ENCODE peak calls at places on chromosomes 13 and 19, in six cellular contexts. One of them, this sample, is unnamed. For H3K4me1, the result is how much of the 10 kb centered on the place peaks cover.

GRCh38 chr19:30543243-30543945 is 171.2 kb downstream of the ZNF536 start:
- DNase-seq in fibroblast of lung: no peak
- DNase-seq in tibial artery: peak
- DNase-seq in ovary: no peak
- DNase-seq in stomach: no peak
- DNase-seq in mammary epithelial cell: no peak
- DNase-seq in this sample: no peak

GRCh38 chr13:99057310-99057975 is 79.6 kb upstream of the DOCK9 start:
- DNase-seq in tibial artery: no peak
- DNase-seq in mammary epithelial cell: peak
- DNase-seq in ovary: no peak
- DNase-seq in stomach: no peak
- DNase-seq in fibroblast of lung: no peak
- DNase-seq in this sample: no peak

GRCh38 chr13:48838193-48839000 is 137.3 kb upstream of the FNDC3A start:
- DNase-seq in stomach: no peak
- DNase-seq in ovary: no peak
- DNase-seq in tibial artery: no peak
- DNase-seq in mammary epithelial cell: no peak
- DNase-seq in fibroblast of lung: no peak
- DNase-seq in this sample: no peak

GRCh38 chr13:57632276-57633140 is 964 bp downstream of the PCDH17 start:
- DNase-seq in tibial artery: peak
- DNase-seq in stomach: no peak
- DNase-seq in fibroblast of lung: peak
- DNase-seq in mammary epithelial cell: no peak
- DNase-seq in ovary: no peak
- DNase-seq in this sample: peak

GRCh38 chr19:55638864-55639359 is 1.9 kb upstream of the ZNF580 start:
- DNase-seq in stomach: no peak
- DNase-seq in tibial artery: no peak
- DNase-seq in fibroblast of lung: peak
- DNase-seq in mammary epithelial cell: no peak
- DNase-seq in ovary: no peak
- DNase-seq in this sample: peak

GRCh38 chr13:72097568-72097967 is 230.6 kb upstream of the DACH1 start:
- DNase-seq in mammary epithelial cell: peak
- DNase-seq in tibial artery: no peak
- DNase-seq in stomach: no peak
- DNase-seq in fibroblast of lung: no peak
- DNase-seq in ovary: no peak
- DNase-seq in this sample: no peak

GRCh38 chr19:2231621-2232221 is 4.4 kb downstream of the PLEKHJ1 start:
- DNase-seq in mammary epithelial cell: no peak
- DNase-seq in tibial artery: no peak
- DNase-seq in fibroblast of lung: no peak
- DNase-seq in ovary: no peak
- DNase-seq in stomach: no peak
- DNase-seq in this sample: no peak

GRCh38 chr13:104553156-104553555 is 1486.9 kb upstream of the SLC10A2 start:
- DNase-seq in tibial artery: no peak
- DNase-seq in mammary epithelial cell: no peak
- DNase-seq in fibroblast of lung: peak
- DNase-seq in stomach: no peak
- DNase-seq in ovary: no peak
- DNase-seq in this sample: no peak

GRCh38 chr19:19034204-19034624 is 811 bp downstream of the ARMC6 start:
- DNase-seq in fibroblast of lung: peak
- DNase-seq in ovary: no peak
- DNase-seq in mammary epithelial cell: peak
- DNase-seq in tibial artery: no peak
- DNase-seq in stomach: peak
- DNase-seq in this sample: no peak

GRCh38 chr13:44989941-44990340 is 603 bp downstream of the GPALPP1 start:
- DNase-seq in mammary epithelial cell: peak
- DNase-seq in tibial artery: no peak
- DNase-seq in stomach: no peak
- DNase-seq in ovary: no peak
- DNase-seq in fibroblast of lung: no peak
- DNase-seq in this sample: no peak

GRCh38 chr19:609001-609340 is 19.3 kb downstream of the HCN2 start:
- DNase-seq in stomach: peak
- DNase-seq in ovary: no peak
- DNase-seq in fibroblast of lung: no peak
- DNase-seq in mammary epithelial cell: no peak
- DNase-seq in tibial artery: no peak
- DNase-seq in this sample: peak

GRCh38 chr19:608155-609000 is 18.7 kb downstream of the HCN2 start:
- DNase-seq in tibial artery: no peak
- DNase-seq in fibroblast of lung: no peak
- DNase-seq in stomach: no peak
- DNase-seq in ovary: no peak
- DNase-seq in mammary epithelial cell: no peak
- DNase-seq in this sample: no peak

GRCh38 chr19:610801-611505 is 21.3 kb downstream of the HCN2 start:
- DNase-seq in stomach: peak
- DNase-seq in fibroblast of lung: peak
- DNase-seq in ovary: no peak
- DNase-seq in mammary epithelial cell: no peak
- DNase-seq in tibial artery: no peak
- DNase-seq in this sample: peak

GRCh38 chr19:611506-611869 is 21.8 kb downstream of the HCN2 start:
- DNase-seq in fibroblast of lung: peak
- DNase-seq in stomach: no peak
- DNase-seq in mammary epithelial cell: peak
- DNase-seq in ovary: no peak
- DNase-seq in tibial artery: no peak
- DNase-seq in this sample: no peak

DNA sequence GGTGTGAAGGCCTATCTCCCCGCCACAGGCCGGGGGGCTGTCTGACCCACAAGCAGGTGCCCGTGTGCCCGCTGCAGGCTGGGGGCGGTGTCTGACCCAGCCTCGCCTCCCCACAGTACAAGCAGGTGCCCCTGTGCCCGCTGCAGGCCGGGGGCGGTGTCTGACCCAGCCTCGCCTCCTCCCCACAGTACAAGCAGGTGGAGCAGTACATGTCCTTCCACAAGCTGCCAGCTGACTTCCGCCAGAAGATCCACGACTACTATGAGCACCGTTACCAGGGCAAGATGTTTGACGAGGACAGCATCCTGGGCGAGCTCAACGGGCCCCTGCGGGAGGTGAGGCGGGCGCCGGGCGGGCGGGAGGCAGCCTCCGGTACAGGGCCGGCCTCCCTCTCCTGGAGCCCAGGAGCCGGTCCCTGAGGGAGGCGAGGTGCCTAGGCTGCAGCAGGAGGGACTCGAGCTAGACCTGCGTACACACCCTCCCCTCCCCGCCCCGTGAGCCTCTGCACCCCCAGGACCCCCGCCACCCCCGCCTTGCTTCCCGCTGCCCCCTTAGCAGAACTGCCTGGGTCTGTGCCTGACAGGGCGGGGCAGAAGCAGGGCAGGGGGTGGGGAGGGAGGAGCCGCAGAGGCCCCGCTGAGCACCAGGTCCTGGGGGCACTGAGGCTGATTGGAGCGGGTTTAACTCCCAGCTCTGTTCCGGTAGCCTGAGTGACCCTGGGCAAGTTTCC is 20.6 kb downstream of the HCN2 start:
- DNase-seq in fibroblast of lung: no peak
- DNase-seq in ovary: peak
- DNase-seq in mammary epithelial cell: no peak
- DNase-seq in stomach: peak
- DNase-seq in tibial artery: no peak
- DNase-seq in this sample: no peak
- H3K27ac ChIP-seq in fibroblast of lung: peak
- H3K27ac ChIP-seq in ovary: no peak
- H3K27ac ChIP-seq in mammary epithelial cell: no peak
- H3K27ac ChIP-seq in stomach: peak
- H3K27ac ChIP-seq in tibial artery: no peak
- H3K27ac ChIP-seq in this sample: no peak

GRCh38 chr19:56837892-56838679 is 2.4 kb downstream of the PEG3 start:
- DNase-seq in fibroblast of lung: no peak
- DNase-seq in tibial artery: peak
- DNase-seq in stomach: no peak
- DNase-seq in ovary: peak
- DNase-seq in mammary epithelial cell: peak
- DNase-seq in this sample: peak
- H3K4me3 ChIP-seq in fibroblast of lung: peak
- H3K4me3 ChIP-seq in tibial artery: peak
- H3K4me3 ChIP-seq in stomach: peak
- H3K4me3 ChIP-seq in ovary: peak
- H3K4me3 ChIP-seq in mammary epithelial cell: no peak
- H3K4me3 ChIP-seq in this sample: peak

GRCh38 chr19:48913114-48913513 is 13.0 kb downstream of the NUCB1 start:
- DNase-seq in fibroblast of lung: no peak
- DNase-seq in ovary: no peak
- DNase-seq in mammary epithelial cell: no peak
- DNase-seq in tibial artery: no peak
- DNase-seq in stomach: no peak
- DNase-seq in this sample: no peak
- H3K4me1 ChIP-seq in fibroblast of lung: under half
- H3K4me1 ChIP-seq in ovary: under half
- H3K4me1 ChIP-seq in mammary epithelial cell: under half
- H3K4me1 ChIP-seq in tibial artery: under half
- H3K4me1 ChIP-seq in stomach: under half
- H3K4me1 ChIP-seq in this sample: under half

DNA sequence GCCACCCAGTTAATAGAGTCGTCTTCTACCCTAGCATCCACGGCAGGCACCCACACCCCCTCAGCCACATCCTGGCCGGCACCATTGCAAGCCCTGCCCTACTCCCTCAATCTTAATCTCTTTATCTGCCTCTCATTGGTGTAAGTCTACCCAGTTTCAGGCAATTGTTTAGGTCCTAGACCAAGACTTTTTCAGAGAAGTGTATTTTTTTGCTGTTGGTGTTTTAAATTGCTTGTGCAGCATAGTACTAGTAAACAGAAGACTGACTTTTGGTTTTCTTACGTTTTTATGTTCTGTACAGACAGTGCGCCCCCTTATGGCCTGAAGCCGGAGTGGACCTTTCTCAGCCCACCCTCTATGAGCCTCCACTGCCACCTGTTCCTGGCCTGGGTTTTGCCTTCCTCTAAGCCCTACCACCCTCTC is 2.3 kb upstream of the LCP1 start:
- DNase-seq in tibial artery: no peak
- DNase-seq in mammary epithelial cell: no peak
- DNase-seq in stomach: peak
- DNase-seq in fibroblast of lung: no peak
- DNase-seq in ovary: no peak
- DNase-seq in this sample: no peak
- H3K27ac ChIP-seq in tibial artery: no peak
- H3K27ac ChIP-seq in mammary epithelial cell: no peak
- H3K27ac ChIP-seq in stomach: peak
- H3K27ac ChIP-seq in fibroblast of lung: no peak
- H3K27ac ChIP-seq in ovary: no peak
- H3K27ac ChIP-seq in this sample: no peak

DNA sequence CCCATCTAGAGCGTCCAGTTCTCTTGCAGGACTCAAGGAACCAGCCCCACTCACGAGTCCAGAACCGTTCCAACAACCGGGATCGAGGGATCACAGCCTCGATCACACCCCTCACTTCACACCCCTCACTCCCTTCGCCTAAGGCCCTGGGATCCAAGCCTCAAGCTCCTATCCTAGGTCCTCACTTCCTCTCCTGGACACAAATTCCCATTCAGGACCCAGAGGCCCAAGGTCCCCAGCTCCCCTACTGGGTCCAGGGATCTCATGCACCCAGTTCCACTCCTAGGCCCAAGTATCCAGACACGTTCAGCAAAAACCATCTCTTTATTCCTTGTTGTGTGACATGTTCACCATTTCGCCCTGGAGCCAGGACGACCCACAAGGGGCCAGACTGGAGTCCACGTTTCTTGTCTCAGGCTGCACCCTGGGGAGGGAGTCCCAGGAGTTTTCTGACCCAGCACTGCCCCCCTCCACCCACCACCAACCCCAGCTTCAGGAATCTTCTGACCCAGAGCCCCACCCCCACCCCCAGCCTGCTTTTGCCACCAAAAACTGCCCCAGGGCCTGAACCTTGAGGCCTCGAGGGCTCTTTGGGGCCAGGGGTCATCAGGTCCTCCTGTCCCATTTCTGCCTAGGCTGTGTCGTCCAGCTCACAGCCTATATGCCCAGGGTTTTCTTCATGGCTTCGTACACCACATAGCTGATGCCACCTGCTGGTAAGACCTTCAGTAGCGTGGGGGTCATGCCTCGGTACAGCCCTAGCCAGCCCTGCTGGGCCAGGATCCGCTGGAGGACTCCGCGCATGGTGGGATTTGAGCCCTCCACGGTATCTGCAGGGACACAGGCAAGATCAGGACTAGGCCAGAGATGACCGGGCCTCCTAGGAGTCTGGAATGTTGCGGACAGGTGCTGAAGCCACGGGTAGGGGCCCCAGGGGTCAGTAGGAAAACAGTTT is 1.4 kb upstream of the KHSRP start:
- DNase-seq in ovary: no peak
- DNase-seq in stomach: no peak
- DNase-seq in mammary epithelial cell: no peak
- DNase-seq in fibroblast of lung: no peak
- DNase-seq in tibial artery: no peak
- DNase-seq in this sample: no peak
- H3K4me3 ChIP-seq in ovary: peak
- H3K4me3 ChIP-seq in stomach: peak
- H3K4me3 ChIP-seq in mammary epithelial cell: peak
- H3K4me3 ChIP-seq in fibroblast of lung: no peak
- H3K4me3 ChIP-seq in tibial artery: peak
- H3K4me3 ChIP-seq in this sample: peak

GRCh38 chr19:39141929-39142328 is 16.3 kb downstream of the PAK4 start:
- DNase-seq in tibial artery: no peak
- DNase-seq in fibroblast of lung: no peak
- DNase-seq in ovary: no peak
- DNase-seq in mammary epithelial cell: no peak
- DNase-seq in stomach: no peak
- DNase-seq in this sample: no peak

GRCh38 chr19:39140195-39140516 is 14.6 kb downstream of the PAK4 start:
- DNase-seq in tibial artery: no peak
- DNase-seq in mammary epithelial cell: no peak
- DNase-seq in fibroblast of lung: no peak
- DNase-seq in ovary: no peak
- DNase-seq in stomach: no peak
- DNase-seq in this sample: no peak

GRCh38 chr19:39142655-39143054 is 17.1 kb downstream of the PAK4 start:
- DNase-seq in fibroblast of lung: no peak
- DNase-seq in ovary: no peak
- DNase-seq in tibial artery: no peak
- DNase-seq in mammary epithelial cell: no peak
- DNase-seq in stomach: no peak
- DNase-seq in this sample: no peak

GRCh38 chr19:39139305-39140194 is 14.0 kb downstream of the PAK4 start:
- DNase-seq in fibroblast of lung: peak
- DNase-seq in tibial artery: no peak
- DNase-seq in ovary: no peak
- DNase-seq in mammary epithelial cell: no peak
- DNase-seq in stomach: no peak
- DNase-seq in this sample: no peak

DNA sequence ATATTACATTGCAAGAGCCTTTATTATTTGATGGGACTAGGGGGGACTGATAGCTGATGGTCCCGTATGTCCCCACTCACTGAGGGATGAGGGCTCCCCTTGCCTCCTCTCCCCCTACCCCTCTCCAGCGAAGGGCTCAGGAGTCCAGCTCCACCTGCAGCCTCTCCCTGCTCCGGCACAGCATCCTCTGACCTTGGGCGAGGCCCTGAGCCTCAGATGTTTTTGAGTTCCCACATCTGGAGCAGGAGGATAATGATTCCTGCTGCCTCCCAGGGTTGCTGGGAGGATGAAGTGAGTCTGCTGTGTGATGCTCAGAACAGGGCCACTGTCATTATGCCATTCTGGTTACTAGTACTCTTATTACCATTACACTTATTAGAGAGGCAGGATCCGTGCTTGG is 15.0 kb downstream of the PAK4 start:
- DNase-seq in tibial artery: no peak
- DNase-seq in stomach: no peak
- DNase-seq in mammary epithelial cell: no peak
- DNase-seq in ovary: no peak
- DNase-seq in fibroblast of lung: no peak
- DNase-seq in this sample: no peak
- H3K4me1 ChIP-seq in tibial artery: half or more
- H3K4me1 ChIP-seq in stomach: half or more
- H3K4me1 ChIP-seq in mammary epithelial cell: under half
- H3K4me1 ChIP-seq in ovary: under half
- H3K4me1 ChIP-seq in fibroblast of lung: under half
- H3K4me1 ChIP-seq in this sample: under half

This sample was measured in heart left ventricle.